ENCODE peak calls at places on chromosomes 1 and 21, in nine cellular contexts. X is fibroblast of pulmonary artery, D is left ventricle myocardium inferior, E is fibroblast of mammary gland, O is coronary artery, U is cardiac muscle cell, Z is stomach, L is endodermal cell, C is mammary epithelial cell. N is an unnamed sample.

GRCh38 chr1:27045973-27046558 is 33.4 kb upstream of the TENT5B start:
- DNase-seq in C (peak; percentile 72), L (peak; percentile 95), Z (peak; percentile 69), D (peak; percentile 74), U (peak; percentile 68), O (no peak), X (peak; percentile 64), E (peak; percentile 84), N (peak; percentile 81)

GRCh38 chr1:223831755-223832636 is 13.8 kb downstream of the TP53BP2 start:
- DNase-seq in D (no peak), X (peak; percentile 82), O (no peak), U (peak; percentile 80), E (peak; percentile 71), L (no peak), Z (no peak), C (peak; percentile 62), N (peak; percentile 14)

GRCh38 chr1:63728611-63729226 is 45.1 kb upstream of the ROR1 start:
- DNase-seq in D (no peak), X (no peak), O (peak; percentile 50), L (peak; percentile 77), C (no peak), U (no peak), E (no peak), Z (no peak), N (no peak)

GRCh38 chr1:85578321-85579295 is 2.0 kb upstream of the CCN1 start:
- DNase-seq in X (peak; percentile 98), O (no peak), L (no peak), E (peak; percentile 95), U (peak; percentile 98), C (no peak), D (no peak), Z (no peak), N (peak; percentile 92)

GRCh38 chr1:6126028-6126427 is 54.1 kb downstream of the CHD5 start:
- DNase-seq in Z (no peak), O (no peak), U (no peak), D (no peak), C (no peak), L (no peak), E (no peak), X (no peak), N (no peak)

GRCh38 chr1:85597709-85598108 is 17.1 kb downstream of the CCN1 start:
- DNase-seq in L (no peak), O (no peak), X (no peak), Z (no peak), E (no peak), C (no peak), D (no peak), U (no peak), N (no peak)

GRCh38 chr21:15034126-15034848 is 30.5 kb downstream of the NRIP1 start:
- DNase-seq in D (no peak), C (no peak), X (peak; percentile 39), O (no peak), Z (no peak), L (no peak), E (peak; percentile 70), U (peak; percentile 46), N (peak; percentile 43)

GRCh38 chr1:46544561-46545240 is 6.7 kb downstream of the KNCN start:
- DNase-seq in O (no peak), Z (no peak), C (no peak), D (no peak), X (no peak), L (no peak), E (no peak), U (no peak), N (no peak)

GRCh38 chr1:110203021-110203661 is 7.0 kb upstream of the KCNC4 start:
- DNase-seq in X (peak; percentile 82), L (peak; percentile 89), O (no peak), Z (peak; percentile 59), E (peak; percentile 68), D (no peak), C (peak; percentile 48), U (peak; percentile 80), N (peak; percentile 83)

GRCh38 chr1:108327534-108328462 is 83.9 kb upstream of the NBPF4 start:
- DNase-seq in X (peak; percentile 1), Z (no peak), D (no peak), U (no peak), O (no peak), C (no peak), E (no peak), L (peak; percentile 82), N (no peak)

GRCh38 chr1:70896224-70896623 is 151.4 kb downstream of the PTGER3 start:
- DNase-seq in D (no peak), E (peak; percentile 23), X (no peak), Z (no peak), L (peak; percentile 48), U (no peak), C (no peak), O (no peak), N (no peak)

GRCh38 chr1:230681599-230681998 is 32.3 kb downstream of the AGT start:
- DNase-seq in Z (no peak), E (peak; percentile 85), D (no peak), O (no peak), C (peak; percentile 80), X (peak; percentile 84), U (peak; percentile 79), L (no peak), N (peak; percentile 88)

GRCh38 chr1:189253601-189254350 is 1223.9 kb downstream of the BRINP3 start:
- DNase-seq in U (no peak), X (no peak), L (no peak), Z (no peak), D (no peak), O (no peak), C (no peak), E (no peak), N (no peak)

GRCh38 chr1:99751877-99752504 is 14.4 kb downstream of the FRRS1 start:
- DNase-seq in D (no peak), X (no peak), L (no peak), Z (no peak), U (no peak), C (no peak), O (no peak), E (no peak), N (no peak)

GRCh38 chr1:108719253-108719652 is 6.5 kb downstream of the FNDC7 start:
- DNase-seq in E (no peak), Z (no peak), C (peak; percentile 20), O (no peak), X (peak; percentile 21), D (no peak), U (no peak), L (no peak), N (peak; percentile 27)

GRCh38 chr1:29519108-29519507 is 282.8 kb downstream of the PTPRU start:
- DNase-seq in E (no peak), L (no peak), Z (peak; percentile 5), U (no peak), D (no peak), O (peak; percentile 64), C (no peak), X (no peak), N (no peak)

GRCh38 chr1:18530567-18531502 is 50.1 kb downstream of the KLHDC7A start:
- DNase-seq in Z (no peak), E (no peak), U (no peak), X (no peak), D (no peak), O (peak; percentile 31), C (no peak), L (peak; percentile 81), N (no peak)
- TF ChIP-seq CTCF in Z (no peak), E (no peak), U (no peak), X (no peak), D (no peak), O (no peak), C (peak; percentile 1), L (peak; percentile 80), N (no peak)

GRCh38 chr1:202987255-202987654 is 19.9 kb upstream of the TMEM183A start:
- DNase-seq in C (no peak), D (no peak), Z (no peak), U (no peak), X (no peak), L (no peak), O (no peak), E (no peak), N (no peak)
- H3K4me3 ChIP-seq in C (no peak overlapping the region), D (no peak overlapping the region), Z (no peak overlapping the region), U (no peak overlapping the region), X (no peak overlapping the region), L (no peak overlapping the region), O (no peak overlapping the region), E (no peak overlapping the region), N (no peak overlapping the region)

GRCh38 chr1:155072531-155073289 is 5.9 kb upstream of the EFNA3 start:
- DNase-seq in E (no peak), Z (no peak), O (no peak), D (no peak), C (no peak), L (no peak), X (no peak), U (no peak), N (no peak)

GRCh38 chr1:155070392-155070700 is 6.8 kb downstream of the EFNA4 start:
- DNase-seq in O (no peak), E (no peak), U (no peak), L (peak; percentile 60), C (no peak), X (no peak), Z (no peak), D (no peak), N (no peak)

GRCh38 chr1:155071701-155072100 is 6.9 kb upstream of the EFNA3 start:
- DNase-seq in X (no peak), Z (no peak), D (no peak), O (no peak), U (no peak), C (no peak), E (no peak), L (peak; percentile 92), N (no peak)

GRCh38 chr1:155069551-155070391 is 6.2 kb downstream of the EFNA4 start:
- DNase-seq in O (no peak), L (peak; percentile 76), X (no peak), Z (no peak), D (no peak), C (no peak), E (no peak), U (no peak), N (no peak)

DNA sequence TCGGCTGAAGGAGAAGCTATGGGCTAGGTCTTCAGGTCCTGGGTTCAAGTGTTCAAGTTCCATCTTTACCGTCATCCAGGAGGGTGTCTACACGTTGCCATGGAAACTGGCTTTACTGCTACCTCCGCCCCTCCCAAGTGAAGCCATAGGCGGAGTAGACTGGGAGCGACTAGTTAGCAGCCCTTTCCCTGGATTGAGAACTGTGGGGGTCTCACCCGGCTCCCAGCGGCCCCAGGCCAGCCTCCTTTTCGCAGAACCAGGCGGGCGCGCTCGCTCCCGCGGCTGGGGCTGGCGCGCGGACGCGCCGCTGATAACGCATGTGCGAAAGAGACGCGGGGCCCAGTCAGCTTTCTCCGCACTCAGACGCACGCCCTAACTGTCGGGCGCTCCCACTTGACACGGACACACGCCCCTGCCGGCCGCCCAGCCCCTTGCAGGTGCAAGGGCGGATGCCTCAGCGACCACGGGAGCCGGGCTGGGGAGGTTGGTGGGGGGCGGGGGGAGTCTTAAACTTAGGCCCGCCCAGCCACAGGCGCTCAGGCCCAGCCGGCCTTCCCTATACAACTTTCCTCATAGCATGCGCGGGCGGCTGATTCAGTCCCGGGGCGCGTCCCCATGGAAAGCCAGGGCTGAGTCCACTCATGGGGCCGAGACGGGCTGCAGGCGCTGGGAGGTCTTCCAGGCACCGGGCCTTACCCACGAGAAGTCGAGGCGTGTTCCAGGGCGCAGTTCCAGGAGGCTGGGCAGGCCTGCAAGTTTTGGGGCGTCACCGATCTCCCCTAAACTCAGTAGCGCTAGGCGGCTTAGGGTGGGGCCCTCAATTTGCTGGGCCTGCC is 7.4 kb downstream of the EFNA4 start:
- DNase-seq in C (no peak), O (peak; percentile 82), X (peak; percentile 67), U (peak; percentile 77), D (peak; percentile 78), Z (peak; percentile 83), E (peak; percentile 71), L (peak; percentile 96), N (peak; percentile 64)
- TF ChIP-seq CTCF in C (peak; percentile 43), O (no peak), X (peak; percentile 14), U (peak; percentile 29), D (peak; percentile 62), Z (no peak), E (no peak), L (peak; percentile 80), N (no peak)

GRCh38 chr1:161037661-161038522 is 872 bp downstream of the TSTD1 start:
- DNase-seq in C (no peak), X (no peak), L (peak; percentile 77), E (no peak), U (no peak), O (no peak), D (no peak), Z (no peak), N (no peak)
- H3K4me3 ChIP-seq in C (peak overlapping the region; percentile 85), X (peak overlapping the region; percentile 40), L (peak overlapping the region; percentile 91), E (peak overlapping the region; percentile 42), U (peak overlapping the region; percentile 51), O (peak overlapping the region; percentile 89), D (peak overlapping the region; percentile 68), Z (peak overlapping the region; percentile 62), N (no peak overlapping the region)

N was measured in foreskin fibroblast.